ENCODE peak calls at places on chromosome 17, in eight cellular contexts. T, L, C, R, K, Q, G and A are unnamed samples.

GRCh38 chr17:32621612-32622312 is 135.0 kb downstream of the CDK5R1 start:
- DNase-seq in L (no peak), T (no peak), G (peak), K (no peak), C (no peak), Q (no peak), R (peak), A (no peak)

GRCh38 chr17:42409467-42410351 is 13.3 kb downstream of the CAVIN1 start:
- DNase-seq in Q (no peak), T (no peak), G (peak), K (peak), C (no peak), R (peak), L (no peak), A (no peak)

GRCh38 chr17:64067642-64068041 is 47.2 kb upstream of the ICAM2 start:
- DNase-seq in T (no peak), G (no peak), C (no peak), K (no peak), R (no peak), L (no peak), Q (no peak), A (no peak)

GRCh38 chr17:48544356-48545021 is 420 bp downstream of the HOXB2 start:
- DNase-seq in L (peak), K (peak), C (no peak), G (peak), T (peak), R (peak), Q (peak), A (no peak)

GRCh38 chr17:66755101-66755943 is 79.6 kb upstream of the CACNG5 start:
- DNase-seq in L (no peak), G (no peak), R (peak), C (no peak), T (peak), K (no peak), Q (no peak), A (no peak)

GRCh38 chr17:62718420-62718819 is 89.7 kb downstream of the MARCHF10 start:
- DNase-seq in K (peak), C (no peak), Q (no peak), T (no peak), G (peak), L (no peak), R (peak), A (no peak)

GRCh38 chr17:48011405-48012150 is 26.0 kb downstream of the COPZ2 start:
- DNase-seq in Q (peak), K (peak), G (no peak), L (peak), C (no peak), R (peak), T (peak), A (no peak)

GRCh38 chr17:60559995-60560859 is 34.2 kb upstream of the APPBP2 start:
- DNase-seq in G (no peak), R (no peak), T (no peak), L (no peak), K (no peak), C (no peak), Q (no peak), A (no peak)

GRCh38 chr17:80036715-80037477 is 454 bp downstream of the CCDC40 start:
- DNase-seq in T (peak), G (no peak), C (no peak), Q (peak), L (no peak), K (no peak), R (peak), A (no peak)

GRCh38 chr17:27824745-27825144 is 24.4 kb upstream of the NOS2 start:
- DNase-seq in Q (no peak), G (no peak), T (peak), R (no peak), L (no peak), K (no peak), C (no peak), A (no peak)